ENCODE peak calls at places on chromosomes 3 and 15, in five cellular contexts. W is NB4, H is fibroblast of mammary gland, S is astrocyte of the spinal cord, X is brain microvascular endothelial cell. U is an unnamed sample.

GRCh38 chr3:54443572-54444161 is 321.3 kb downstream of the CACNA2D3 start:
- DNase-seq in W (no peak), H (no peak), S (no peak), X (no peak), U (no peak)

GRCh38 chr3:78893161-78893560 is 874.6 kb downstream of the ROBO1 start:
- DNase-seq in W (no peak), H (no peak), S (no peak), X (no peak), U (no peak)

GRCh38 chr3:131405411-131405810 is 23.8 kb downstream of the NUDT16 start:
- DNase-seq in W (no peak), H (no peak), S (no peak), X (no peak), U (no peak)

GRCh38 chr3:197300361-197300760 is 1.9 kb upstream of the DLG1 start:
- DNase-seq in W (no peak), H (no peak), S (no peak), X (no peak), U (no peak)

GRCh38 chr3:151445283-151446001 is 15.4 kb downstream of the IGSF10 start:
- DNase-seq in W (peak; percentile 96), H (peak; percentile 96), S (peak; percentile 77), X (peak; percentile 47), U (peak; percentile 55)

GRCh38 chr3:129482721-129483120 is 42.7 kb downstream of the IFT122 start:
- DNase-seq in W (peak; percentile 28), H (no peak), S (no peak), X (no peak), U (no peak)

GRCh38 chr15:96851613-96852012 is 521.1 kb downstream of the NR2F2 start:
- DNase-seq in W (no peak), H (peak; percentile 93), S (peak; percentile 82), X (peak; percentile 88), U (peak; percentile 44)

GRCh38 chr15:56042982-56043980 is 49.9 kb upstream of the NEDD4 start:
- DNase-seq in W (peak; percentile 16), H (peak; percentile 19), S (no peak), X (no peak), U (no peak)

GRCh38 chr3:45253316-45253715 is 27.2 kb upstream of the TMEM158 start:
- DNase-seq in W (no peak), H (no peak), S (no peak), X (no peak), U (no peak)

GRCh38 chr3:189776163-189776824 is 145.1 kb downstream of the TP63 start:
- DNase-seq in W (no peak), H (no peak), S (no peak), X (no peak), U (no peak)

GRCh38 chr3:127628788-127629456 is at the start of gene PODXL2:
- DNase-seq in W (no peak), H (peak; percentile 21), S (peak; percentile 40), X (no peak), U (no peak)

GRCh38 chr3:23992051-23992628 is 47.1 kb downstream of the NR1D2 start:
- DNase-seq in W (no peak), H (peak; percentile 55), S (peak; percentile 59), X (no peak), U (no peak)

GRCh38 chr3:11157406-11157805 is 3.1 kb downstream of the HRH1 start:
- DNase-seq in W (no peak), H (no peak), S (no peak), X (no peak), U (no peak)

GRCh38 chr3:11156026-11156410 is 1.7 kb downstream of the HRH1 start:
- DNase-seq in W (no peak), H (no peak), S (no peak), X (no peak), U (no peak)

GRCh38 chr3:11161666-11162065 is 7.4 kb downstream of the HRH1 start:
- DNase-seq in W (no peak), H (no peak), S (no peak), X (no peak), U (no peak)

GRCh38 chr3:11162401-11163345 is 8.4 kb downstream of the HRH1 start:
- DNase-seq in W (no peak), H (no peak), S (no peak), X (no peak), U (no peak)

DNA sequence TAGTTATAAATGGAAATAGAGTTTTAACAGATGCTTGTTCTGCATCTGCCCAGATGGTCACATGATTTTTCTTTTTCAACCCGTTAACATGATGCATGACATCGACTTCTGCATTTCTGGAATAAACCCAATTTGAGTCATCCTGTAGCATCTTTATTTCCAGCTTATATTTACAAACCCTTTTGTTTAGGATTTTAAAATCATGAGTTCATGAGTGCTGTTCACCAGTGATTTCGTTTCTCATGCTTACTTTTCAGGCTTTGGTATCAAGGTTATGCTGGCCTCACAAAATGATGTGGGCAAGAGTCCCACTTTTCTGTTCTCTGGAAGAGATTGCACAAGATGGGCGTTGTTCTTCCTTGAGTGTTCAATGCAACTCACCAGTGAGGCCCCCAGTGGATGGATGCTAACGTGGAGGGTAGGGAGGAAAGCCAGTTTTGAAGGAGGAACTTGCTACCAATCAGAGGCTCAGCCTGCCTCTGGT is 5.2 kb downstream of the HRH1 start:
- DNase-seq in W (peak; percentile 67), H (peak; percentile 97), S (peak; percentile 78), X (peak; percentile 40), U (no peak)
- TF ChIP-seq CTCF in W (no peak), H (peak; percentile 23), S (no peak), X (peak; percentile 36), U (no peak)

DNA sequence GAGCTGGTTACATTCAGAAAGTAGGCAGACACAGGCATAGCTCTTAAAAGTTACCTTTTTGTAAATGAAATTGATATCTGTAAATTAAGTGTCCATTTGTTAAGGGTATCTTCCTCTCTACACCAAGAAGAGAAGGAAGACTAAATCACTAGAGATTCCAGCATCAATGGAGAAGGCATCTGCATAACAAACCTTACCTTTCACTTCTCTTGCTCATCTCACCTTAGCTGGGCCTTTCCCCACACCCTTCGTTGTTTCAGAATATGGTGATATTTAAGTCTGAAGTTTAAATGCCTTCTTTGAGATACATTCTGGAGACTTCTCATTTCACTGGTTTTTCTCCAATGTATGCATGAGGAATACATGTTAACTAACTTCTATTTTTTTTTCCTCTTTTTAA is 54.5 kb upstream of the TGFBR2 start:
- DNase-seq in W (no peak), H (no peak), S (no peak), X (no peak), U (no peak)
- H3K4me3 ChIP-seq in W (no peak overlapping the region), H (no peak overlapping the region), S (no peak overlapping the region), X (no peak overlapping the region), U (no peak overlapping the region)

GRCh38 chr3:158845748-158846350 is 44.0 kb downstream of the MFSD1 start:
- DNase-seq in W (peak; percentile 47), H (peak; percentile 33), S (peak; percentile 42), X (no peak), U (no peak)
- TF ChIP-seq CTCF in W (peak; percentile 31), H (peak; percentile 59), S (peak; percentile 56), X (peak; percentile 72), U (peak; percentile 67)

GRCh38 chr15:64349375-64349774 is 6.6 kb downstream of the CSNK1G1 start:
- DNase-seq in W (no peak), H (no peak), S (no peak), X (no peak), U (no peak)
- H3K4me3 ChIP-seq in W (no peak overlapping the region), H (no peak overlapping the region), S (no peak overlapping the region), X (no peak overlapping the region), U (no peak overlapping the region)